ENCODE peak calls at places on chromosomes 16 and 17, in five cellular contexts. S is M059J, W is B cell, Y is immature natural killer cell, O is non-pigmented ciliary epithelial cell. V is an unnamed sample.

GRCh38 chr16:72961863-72962262 is 86.1 kb downstream of the ZFHX3 start:
- DNase-seq in S (no peak), W (no peak), Y (no peak), O (no peak), V (no peak)

GRCh38 chr17:4944554-4945175 is 3.7 kb downstream of the PFN1 start:
- DNase-seq in S (no peak), W (no peak), Y (no peak), O (no peak), V (no peak)

GRCh38 chr17:34254146-34254545 is 939 bp upstream of the CCL2 start:
- DNase-seq in S (peak; percentile 79), W (no peak), Y (no peak), O (no peak), V (no peak)

GRCh38 chr17:82370471-82371332 is 863 bp upstream of the UTS2R start:
- DNase-seq in S (peak; percentile 18), W (no peak), Y (no peak), O (no peak), V (no peak)

GRCh38 chr16:52309761-52310416 is 237.1 kb downstream of the TOX3 start:
- DNase-seq in S (no peak), W (no peak), Y (no peak), O (no peak), V (no peak)

GRCh38 chr17:37752482-37752881 is 7.6 kb upstream of the HNF1B start:
- DNase-seq in S (peak; percentile 93), W (no peak), Y (no peak), O (peak; percentile 28), V (peak; percentile 27)

GRCh38 chr16:11098601-11099377 is 154.4 kb downstream of the CLEC16A start:
- DNase-seq in S (no peak), W (no peak), Y (no peak), O (no peak), V (no peak)

GRCh38 chr17:338442-339192 is 14.0 kb downstream of the RPH3AL start:
- DNase-seq in S (no peak), W (no peak), Y (no peak), O (no peak), V (no peak)

GRCh38 chr17:41455236-41455635 is 11.9 kb downstream of the KRT32 start:
- DNase-seq in S (peak; percentile 52), W (no peak), Y (no peak), O (no peak), V (no peak)

GRCh38 chr17:7561028-7561575 is 617 bp upstream of the SENP3 start:
- DNase-seq in S (peak; percentile 80), W (peak; percentile 84), Y (peak; percentile 76), O (no peak), V (peak; percentile 64)

GRCh38 chr17:13735444-13735843 is 133.7 kb upstream of the HS3ST3A1 start:
- DNase-seq in S (peak; percentile 34), W (no peak), Y (no peak), O (no peak), V (no peak)

GRCh38 chr16:3007957-3008748 is 4.6 kb upstream of the CLDN9 start:
- DNase-seq in S (no peak), W (no peak), Y (peak; percentile 16), O (no peak), V (no peak)

GRCh38 chr17:81189670-81190530 is 23.9 kb upstream of the AATK start:
- DNase-seq in S (peak; percentile 11), W (no peak), Y (no peak), O (no peak), V (no peak)

GRCh38 chr17:71926746-71927398 is 193.9 kb upstream of the SOX9 start:
- DNase-seq in S (peak; percentile 70), W (no peak), Y (no peak), O (no peak), V (peak; percentile 22)

GRCh38 chr16:85078176-85078700 is 34.0 kb downstream of the CIBAR2 start:
- DNase-seq in S (no peak), W (no peak), Y (no peak), O (no peak), V (no peak)

GRCh38 chr16:1788708-1789100 is 4.8 kb downstream of the IGFALS start:
- DNase-seq in S (no peak), W (no peak), Y (no peak), O (no peak), V (no peak)

GRCh38 chr17:55734128-55734781 is 11.6 kb upstream of the TMEM100 start:
- DNase-seq in S (no peak), W (no peak), Y (no peak), O (no peak), V (no peak)

GRCh38 chr16:52912565-52913173 is 140.0 kb downstream of the CHD9NB start:
- DNase-seq in S (peak; percentile 61), W (no peak), Y (peak; percentile 1), O (peak; percentile 20), V (peak; percentile 52)